ENCODE peak calls at places on chromosomes 1 and 21, in seven cellular contexts. R, F, H, L, J, O and S are unnamed samples.

GRCh38 chr1:17235135-17235880 is 13.6 kb upstream of the PADI3 start:
- DNase-seq in L (no peak), J (no peak), H (no peak), R (no peak), F (no peak), O (no peak), S (no peak)

GRCh38 chr1:89499320-89499719 is 25.3 kb upstream of the LRRC8B start:
- DNase-seq in H (no peak), O (no peak), F (no peak), R (no peak), J (no peak), L (no peak), S (no peak)

GRCh38 chr1:169107673-169108160 is 1.2 kb downstream of the ATP1B1 start:
- DNase-seq in O (no peak), J (no peak), F (no peak), H (no peak), R (no peak), L (no peak), S (no peak)

GRCh38 chr1:41461790-41462679 is 22.4 kb downstream of the EDN2 start:
- DNase-seq in F (no peak), H (no peak), L (no peak), J (no peak), R (no peak), O (no peak), S (no peak)

GRCh38 chr1:184826001-184826400 is 71.3 kb upstream of the EDEM3 start:
- DNase-seq in H (no peak), F (no peak), O (no peak), L (no peak), J (no peak), R (no peak), S (no peak)

GRCh38 chr1:183197762-183198161 is 11.7 kb downstream of the LAMC2 start:
- DNase-seq in L (no peak), H (no peak), F (no peak), O (no peak), J (no peak), R (no peak), S (no peak)

GRCh38 chr1:108070662-108071061 is 105.7 kb upstream of the VAV3 start:
- DNase-seq in R (no peak), L (no peak), J (no peak), F (no peak), H (no peak), O (no peak), S (no peak)

GRCh38 chr1:33460947-33461629 is 11.4 kb upstream of the ZSCAN20 start:
- DNase-seq in J (no peak), H (no peak), O (peak; percentile 67), L (no peak), R (peak; percentile 21), F (peak; percentile 77), S (no peak)

GRCh38 chr1:155086182-155086741 is 7.6 kb downstream of the EFNA3 start:
- DNase-seq in O (no peak), F (peak; percentile 86), H (peak; percentile 75), J (peak; percentile 75), L (no peak), R (peak; percentile 78), S (no peak)

GRCh38 chr21:41861255-41861654 is 17.9 kb downstream of the PRDM15 start:
- DNase-seq in F (no peak), O (no peak), L (no peak), J (no peak), R (no peak), H (no peak), S (no peak)

GRCh38 chr1:100927276-100927675 is 31.4 kb downstream of the SLC30A7 start:
- DNase-seq in L (no peak), R (no peak), F (no peak), H (no peak), O (no peak), J (no peak), S (no peak)

GRCh38 chr1:19814681-19815503 is at the start of gene RNF186:
- DNase-seq in O (no peak), H (peak; percentile 90), J (no peak), R (no peak), F (no peak), L (peak; percentile 76), S (no peak)

GRCh38 chr1:202836616-202837403 is 26.1 kb downstream of the PCAT6 start:
- DNase-seq in J (no peak), F (no peak), L (no peak), H (no peak), R (no peak), O (no peak), S (no peak)

GRCh38 chr1:230307213-230307612 is 118.9 kb downstream of the PGBD5 start:
- DNase-seq in J (no peak), H (no peak), O (no peak), L (no peak), R (no peak), F (peak; percentile 57), S (no peak)

GRCh38 chr1:234730110-234730509 is 120.1 kb upstream of the IRF2BP2 start:
- DNase-seq in O (peak; percentile 17), F (peak; percentile 17), R (no peak), L (no peak), H (no peak), J (no peak), S (no peak)

GRCh38 chr1:168031627-168032026 is 94.8 kb upstream of the MPC2 start:
- DNase-seq in H (no peak), J (no peak), F (no peak), O (no peak), L (no peak), R (no peak), S (no peak)

GRCh38 chr1:56448937-56449336 is 130.4 kb downstream of the PLPP3 start:
- DNase-seq in O (no peak), F (peak; percentile 78), L (no peak), R (no peak), H (no peak), J (no peak), S (no peak)

GRCh38 chr1:212119397-212119837 is 83.9 kb downstream of the DTL start:
- DNase-seq in O (no peak), H (no peak), F (no peak), L (no peak), R (no peak), J (no peak), S (no peak)

GRCh38 chr1:116881879-116882520 is 27.7 kb upstream of the PTGFRN start:
- DNase-seq in J (peak; percentile 57), R (peak; percentile 40), L (no peak), O (no peak), F (peak; percentile 85), H (peak; percentile 36), S (no peak)

GRCh38 chr1:156338180-156338973 is at the start of the genes CCT3 and TSACC:
- DNase-seq in R (peak; percentile 100), L (peak; percentile 98), F (peak; percentile 99), H (peak; percentile 99), J (peak; percentile 94), O (peak; percentile 100), S (peak; percentile 100)

GRCh38 chr1:206809504-206810084 is 37.3 kb upstream of the IL10 start:
- DNase-seq in R (no peak), O (no peak), J (no peak), F (no peak), H (peak; percentile 50), L (no peak), S (no peak)

GRCh38 chr1:150221552-150221951 is 14.4 kb downstream of the ANP32E start:
- DNase-seq in J (no peak), L (no peak), H (no peak), O (no peak), R (no peak), F (no peak), S (no peak)

GRCh38 chr1:96973605-96974004 is 252.0 kb downstream of the PTBP2 start:
- DNase-seq in H (no peak), R (no peak), F (no peak), O (no peak), J (no peak), L (no peak), S (no peak)

GRCh38 chr1:27348861-27349783 is 7.3 kb downstream of the SYTL1 start:
- DNase-seq in J (peak; percentile 86), L (no peak), R (no peak), F (no peak), H (peak; percentile 88), O (no peak), S (no peak)

GRCh38 chr1:193494368-193494767 is 308.0 kb upstream of the B3GALT2 start:
- DNase-seq in F (no peak), O (no peak), H (no peak), R (no peak), L (no peak), J (no peak), S (no peak)

GRCh38 chr1:84936116-84936810 is 43.3 kb upstream of the LPAR3 start:
- DNase-seq in R (no peak), L (no peak), H (no peak), O (no peak), J (peak; percentile 62), F (no peak), S (no peak)

GRCh38 chr1:18999287-18999852 is 42.9 kb upstream of the IFFO2 start:
- DNase-seq in O (no peak), R (peak; percentile 17), L (no peak), H (no peak), F (no peak), J (no peak), S (no peak)

GRCh38 chr21:45329261-45330074 is 41.8 kb upstream of the POFUT2 start:
- DNase-seq in H (no peak), L (no peak), J (no peak), R (no peak), F (peak; percentile 70), O (no peak), S (no peak)
- TF ChIP-seq EP300 in H (no peak), L (no peak), J (no peak), R (no peak), F (no peak), O (no peak), S (no peak)

DNA sequence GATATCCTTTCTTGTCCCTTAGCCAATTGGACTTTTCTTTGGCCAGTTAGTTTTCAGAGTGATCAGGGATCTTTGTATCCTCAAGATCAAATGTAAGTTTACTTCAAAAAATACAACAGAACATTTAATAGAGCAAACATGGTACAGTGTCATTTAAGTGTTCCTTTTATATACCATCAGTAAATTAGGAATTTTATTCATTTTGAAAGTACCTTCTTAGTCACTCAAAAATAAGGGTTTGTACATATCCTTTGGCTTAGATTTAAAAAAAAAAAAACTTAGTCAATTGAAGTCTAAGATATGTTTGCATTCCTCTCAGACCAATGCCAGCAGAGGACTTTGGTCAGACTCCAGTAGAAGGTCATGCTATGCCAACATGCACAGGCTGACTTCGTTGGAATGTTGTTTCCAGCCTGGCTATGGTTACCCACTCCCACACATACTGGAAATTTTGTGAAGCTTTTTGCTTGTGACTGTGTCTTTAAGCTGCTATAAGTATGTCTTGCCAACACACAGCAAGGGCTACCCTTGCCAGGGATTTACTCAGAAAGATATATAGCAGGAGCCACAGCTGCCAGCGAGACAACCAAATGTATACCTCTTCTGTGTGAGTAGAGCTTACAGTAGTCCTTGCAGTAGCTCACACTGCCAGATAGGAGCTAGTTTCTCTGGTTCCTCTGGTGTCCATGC is 81.5 kb upstream of the LRIF1 start:
- DNase-seq in J (no peak), O (no peak), F (no peak), R (no peak), H (peak; percentile 76), L (no peak), S (no peak)
- TF ChIP-seq EP300 in J (no peak), O (no peak), F (no peak), R (no peak), H (no peak), L (no peak), S (no peak)

GRCh38 chr21:31731802-31732537 is at the start of gene SCAF4:
- DNase-seq in J (peak; percentile 96), H (peak; percentile 91), L (peak; percentile 91), O (peak; percentile 28), R (peak; percentile 80), F (peak; percentile 94), S (peak; percentile 95)
- TF ChIP-seq EP300 in J (no peak), H (no peak), L (no peak), O (no peak), R (no peak), F (no peak), S (no peak)

GRCh38 chr1:213572939-213573647 is 414.7 kb upstream of the PROX1 start:
- DNase-seq in J (no peak), H (no peak), L (no peak), F (no peak), R (no peak), O (no peak), S (no peak)
- TF ChIP-seq EP300 in J (no peak), H (no peak), L (no peak), F (no peak), R (no peak), O (no peak), S (no peak)